ENCODE peak calls at places on chromosomes 11 and 22, in nine cellular contexts. One of them, this sample, is unnamed.

GRCh38 chr11:108589136-108589535 is 4.4 kb downstream of the EXPH5 start:
- DNase-seq in brain microvascular endothelial cell: no peak
- DNase-seq in pancreas: no peak
- DNase-seq in neural crest cell: no peak
- DNase-seq in kidney epithelial cell: no peak
- DNase-seq in mucosa of descending colon: no peak
- DNase-seq in germinal center: no peak
- DNase-seq in IMR-90: no peak
- DNase-seq in stomach: no peak
- DNase-seq in this sample: no peak

GRCh38 chr11:114208371-114208770 is 87.8 kb upstream of the NNMT start:
- DNase-seq in brain microvascular endothelial cell: no peak
- DNase-seq in pancreas: no peak
- DNase-seq in neural crest cell: no peak
- DNase-seq in kidney epithelial cell: no peak
- DNase-seq in mucosa of descending colon: no peak
- DNase-seq in germinal center: no peak
- DNase-seq in IMR-90: no peak
- DNase-seq in stomach: no peak
- DNase-seq in this sample: no peak

GRCh38 chr22:45284705-45285305 is at the start of gene UPK3A:
- DNase-seq in brain microvascular endothelial cell: no peak
- DNase-seq in pancreas: peak
- DNase-seq in neural crest cell: peak
- DNase-seq in kidney epithelial cell: no peak
- DNase-seq in mucosa of descending colon: peak
- DNase-seq in germinal center: peak
- DNase-seq in IMR-90: no peak
- DNase-seq in stomach: peak
- DNase-seq in this sample: no peak

GRCh38 chr11:102603091-102603490 is 22.0 kb downstream of the MMP20 start:
- DNase-seq in brain microvascular endothelial cell: peak
- DNase-seq in pancreas: no peak
- DNase-seq in neural crest cell: peak
- DNase-seq in kidney epithelial cell: peak
- DNase-seq in mucosa of descending colon: no peak
- DNase-seq in germinal center: no peak
- DNase-seq in IMR-90: peak
- DNase-seq in stomach: no peak
- DNase-seq in this sample: peak

GRCh38 chr11:127074151-127074761 is 73.7 kb upstream of the KIRREL3 start:
- DNase-seq in brain microvascular endothelial cell: peak
- DNase-seq in pancreas: no peak
- DNase-seq in neural crest cell: no peak
- DNase-seq in kidney epithelial cell: peak
- DNase-seq in mucosa of descending colon: no peak
- DNase-seq in germinal center: peak
- DNase-seq in IMR-90: peak
- DNase-seq in stomach: no peak
- DNase-seq in this sample: peak

GRCh38 chr22:39153220-39153860 is 860 bp upstream of the CBX7 start:
- DNase-seq in brain microvascular endothelial cell: no peak
- DNase-seq in pancreas: no peak
- DNase-seq in neural crest cell: no peak
- DNase-seq in kidney epithelial cell: no peak
- DNase-seq in mucosa of descending colon: peak
- DNase-seq in germinal center: peak
- DNase-seq in IMR-90: no peak
- DNase-seq in stomach: no peak
- DNase-seq in this sample: no peak

GRCh38 chr11:76551400-76551799 is 106.6 kb downstream of the EMSY start:
- DNase-seq in brain microvascular endothelial cell: no peak
- DNase-seq in pancreas: no peak
- DNase-seq in neural crest cell: no peak
- DNase-seq in kidney epithelial cell: no peak
- DNase-seq in mucosa of descending colon: no peak
- DNase-seq in germinal center: no peak
- DNase-seq in IMR-90: no peak
- DNase-seq in stomach: no peak
- DNase-seq in this sample: no peak

GRCh38 chr22:17891427-17892167 is 117.3 kb upstream of the BID start:
- DNase-seq in brain microvascular endothelial cell: no peak
- DNase-seq in pancreas: no peak
- DNase-seq in neural crest cell: no peak
- DNase-seq in kidney epithelial cell: no peak
- DNase-seq in mucosa of descending colon: peak
- DNase-seq in germinal center: no peak
- DNase-seq in IMR-90: no peak
- DNase-seq in stomach: no peak
- DNase-seq in this sample: no peak

GRCh38 chr22:49616356-49617231 is 211.1 kb downstream of the BRD1 start:
- DNase-seq in brain microvascular endothelial cell: no peak
- DNase-seq in pancreas: peak
- DNase-seq in neural crest cell: no peak
- DNase-seq in kidney epithelial cell: no peak
- DNase-seq in mucosa of descending colon: peak
- DNase-seq in germinal center: no peak
- DNase-seq in IMR-90: no peak
- DNase-seq in stomach: no peak
- DNase-seq in this sample: no peak

GRCh38 chr11:84922836-84923235 is 704.3 kb downstream of the DLG2 start:
- DNase-seq in brain microvascular endothelial cell: no peak
- DNase-seq in pancreas: no peak
- DNase-seq in neural crest cell: no peak
- DNase-seq in kidney epithelial cell: no peak
- DNase-seq in mucosa of descending colon: no peak
- DNase-seq in germinal center: no peak
- DNase-seq in IMR-90: no peak
- DNase-seq in stomach: no peak
- DNase-seq in this sample: no peak

GRCh38 chr11:131584694-131585592 is 214.5 kb downstream of the NTM start:
- DNase-seq in brain microvascular endothelial cell: no peak
- DNase-seq in pancreas: no peak
- DNase-seq in neural crest cell: peak
- DNase-seq in kidney epithelial cell: no peak
- DNase-seq in mucosa of descending colon: no peak
- DNase-seq in germinal center: no peak
- DNase-seq in IMR-90: no peak
- DNase-seq in stomach: no peak
- DNase-seq in this sample: no peak

GRCh38 chr11:32302826-32303225 is 132.5 kb downstream of the WT1 start:
- DNase-seq in brain microvascular endothelial cell: no peak
- DNase-seq in pancreas: no peak
- DNase-seq in neural crest cell: no peak
- DNase-seq in kidney epithelial cell: no peak
- DNase-seq in mucosa of descending colon: no peak
- DNase-seq in germinal center: no peak
- DNase-seq in IMR-90: no peak
- DNase-seq in stomach: no peak
- DNase-seq in this sample: no peak

GRCh38 chr11:27228232-27228631 is 134.8 kb downstream of the CCDC34 start:
- DNase-seq in brain microvascular endothelial cell: no peak
- DNase-seq in pancreas: no peak
- DNase-seq in neural crest cell: no peak
- DNase-seq in kidney epithelial cell: no peak
- DNase-seq in mucosa of descending colon: no peak
- DNase-seq in germinal center: no peak
- DNase-seq in IMR-90: no peak
- DNase-seq in stomach: no peak
- DNase-seq in this sample: no peak

GRCh38 chr22:25919452-25919851 is 177.5 kb downstream of the MYO18B start:
- DNase-seq in brain microvascular endothelial cell: no peak
- DNase-seq in pancreas: no peak
- DNase-seq in neural crest cell: no peak
- DNase-seq in kidney epithelial cell: no peak
- DNase-seq in mucosa of descending colon: no peak
- DNase-seq in germinal center: no peak
- DNase-seq in IMR-90: no peak
- DNase-seq in stomach: no peak
- DNase-seq in this sample: no peak

GRCh38 chr22:32545801-32546200 is 71.2 kb downstream of the FBXO7 start:
- DNase-seq in brain microvascular endothelial cell: peak
- DNase-seq in pancreas: no peak
- DNase-seq in neural crest cell: no peak
- DNase-seq in kidney epithelial cell: no peak
- DNase-seq in mucosa of descending colon: no peak
- DNase-seq in germinal center: no peak
- DNase-seq in IMR-90: peak
- DNase-seq in stomach: no peak
- DNase-seq in this sample: no peak

GRCh38 chr22:26536056-26536761 is 23.9 kb upstream of the TFIP11 start:
- DNase-seq in brain microvascular endothelial cell: no peak
- DNase-seq in pancreas: no peak
- DNase-seq in neural crest cell: no peak
- DNase-seq in kidney epithelial cell: no peak
- DNase-seq in mucosa of descending colon: no peak
- DNase-seq in germinal center: peak
- DNase-seq in IMR-90: no peak
- DNase-seq in stomach: no peak
- DNase-seq in this sample: peak

GRCh38 chr11:62539238-62539925 is 7.2 kb downstream of the AHNAK start:
- DNase-seq in brain microvascular endothelial cell: peak
- DNase-seq in pancreas: no peak
- DNase-seq in neural crest cell: no peak
- DNase-seq in kidney epithelial cell: peak
- DNase-seq in mucosa of descending colon: peak
- DNase-seq in germinal center: no peak
- DNase-seq in IMR-90: peak
- DNase-seq in stomach: peak
- DNase-seq in this sample: peak

GRCh38 chr22:48858856-48859255 is 968.8 kb downstream of the BRD1 start:
- DNase-seq in brain microvascular endothelial cell: no peak
- DNase-seq in pancreas: no peak
- DNase-seq in neural crest cell: no peak
- DNase-seq in kidney epithelial cell: no peak
- DNase-seq in mucosa of descending colon: no peak
- DNase-seq in germinal center: no peak
- DNase-seq in IMR-90: no peak
- DNase-seq in stomach: no peak
- DNase-seq in this sample: no peak

GRCh38 chr11:89508544-89508943 is 17.4 kb upstream of the NOX4 start:
- DNase-seq in brain microvascular endothelial cell: no peak
- DNase-seq in pancreas: no peak
- DNase-seq in neural crest cell: no peak
- DNase-seq in kidney epithelial cell: no peak
- DNase-seq in mucosa of descending colon: no peak
- DNase-seq in germinal center: no peak
- DNase-seq in IMR-90: no peak
- DNase-seq in stomach: no peak
- DNase-seq in this sample: no peak

GRCh38 chr22:40076702-40077645 is 82.2 kb downstream of the FAM83F start:
- DNase-seq in brain microvascular endothelial cell: no peak
- DNase-seq in pancreas: no peak
- DNase-seq in neural crest cell: no peak
- DNase-seq in kidney epithelial cell: no peak
- DNase-seq in mucosa of descending colon: no peak
- DNase-seq in germinal center: no peak
- DNase-seq in IMR-90: peak
- DNase-seq in stomach: no peak
- DNase-seq in this sample: no peak

GRCh38 chr22:25039754-25040153 is 87.2 kb downstream of the KIAA1671 start:
- DNase-seq in brain microvascular endothelial cell: no peak
- DNase-seq in pancreas: no peak
- DNase-seq in neural crest cell: no peak
- DNase-seq in kidney epithelial cell: no peak
- DNase-seq in mucosa of descending colon: no peak
- DNase-seq in germinal center: no peak
- DNase-seq in IMR-90: no peak
- DNase-seq in stomach: no peak
- DNase-seq in this sample: no peak

GRCh38 chr11:66467034-66467659 is 442 bp downstream of the PELI3 start:
- DNase-seq in brain microvascular endothelial cell: no peak
- DNase-seq in pancreas: peak
- DNase-seq in neural crest cell: no peak
- DNase-seq in kidney epithelial cell: no peak
- DNase-seq in mucosa of descending colon: peak
- DNase-seq in germinal center: peak
- DNase-seq in IMR-90: peak
- DNase-seq in stomach: peak
- DNase-seq in this sample: no peak

GRCh38 chr22:32996276-32996675 is 61.9 kb downstream of the SYN3 start:
- DNase-seq in brain microvascular endothelial cell: no peak
- DNase-seq in pancreas: no peak
- DNase-seq in neural crest cell: no peak
- DNase-seq in kidney epithelial cell: no peak
- DNase-seq in mucosa of descending colon: no peak
- DNase-seq in germinal center: no peak
- DNase-seq in IMR-90: no peak
- DNase-seq in stomach: no peak
- DNase-seq in this sample: no peak

GRCh38 chr11:14012836-14013235 is 50.3 kb downstream of the SPON1 start:
- DNase-seq in brain microvascular endothelial cell: no peak
- DNase-seq in pancreas: no peak
- DNase-seq in neural crest cell: no peak
- DNase-seq in kidney epithelial cell: no peak
- DNase-seq in mucosa of descending colon: no peak
- DNase-seq in germinal center: no peak
- DNase-seq in IMR-90: peak
- DNase-seq in stomach: no peak
- DNase-seq in this sample: peak

GRCh38 chr11:35943294-35943693 is 568 bp upstream of the LDLRAD3 start:
- DNase-seq in brain microvascular endothelial cell: no peak
- DNase-seq in pancreas: no peak
- DNase-seq in neural crest cell: no peak
- DNase-seq in kidney epithelial cell: no peak
- DNase-seq in mucosa of descending colon: no peak
- DNase-seq in germinal center: no peak
- DNase-seq in IMR-90: no peak
- DNase-seq in stomach: no peak
- DNase-seq in this sample: no peak

GRCh38 chr11:132024587-132025295 is 654.3 kb downstream of the NTM start:
- DNase-seq in brain microvascular endothelial cell: peak
- DNase-seq in pancreas: no peak
- DNase-seq in neural crest cell: no peak
- DNase-seq in kidney epithelial cell: peak
- DNase-seq in mucosa of descending colon: no peak
- DNase-seq in germinal center: no peak
- DNase-seq in IMR-90: peak
- DNase-seq in stomach: no peak
- DNase-seq in this sample: peak

GRCh38 chr11:10303558-10304363 is 1.1 kb upstream of the ADM start:
- DNase-seq in brain microvascular endothelial cell: peak
- DNase-seq in pancreas: peak
- DNase-seq in neural crest cell: no peak
- DNase-seq in kidney epithelial cell: no peak
- DNase-seq in mucosa of descending colon: peak
- DNase-seq in germinal center: peak
- DNase-seq in IMR-90: peak
- DNase-seq in stomach: peak
- DNase-seq in this sample: peak

This sample was measured in A172.